ENCODE peak calls at places on chromosome 3, in ten cellular contexts. X, N, V, O, R, F, I, C, Y and E are unnamed samples.

GRCh38 chr3:122572940-122573412 is 4.5 kb upstream of the PARP15 start:
- DNase-seq in F (peak), C (no peak), V (peak), O (no peak), N (peak), X (no peak), Y (no peak), I (peak), R (peak), E (no peak)

GRCh38 chr3:13818919-13819318 is 61.0 kb downstream of the WNT7A start:
- DNase-seq in F (no peak), C (no peak), X (no peak), N (no peak), I (no peak), R (no peak), V (no peak), O (no peak), Y (no peak), E (no peak)

GRCh38 chr3:98333989-98334606 is 19.6 kb upstream of the OR5K4 start:
- DNase-seq in O (no peak), N (no peak), Y (no peak), X (no peak), V (no peak), F (no peak), R (no peak), I (no peak), C (no peak), E (peak)

GRCh38 chr3:158743280-158743663 is 11.0 kb upstream of the RARRES1 start:
- DNase-seq in R (no peak), F (no peak), X (no peak), V (no peak), O (no peak), C (no peak), I (no peak), Y (no peak), N (no peak), E (no peak)

GRCh38 chr3:160778480-160778879 is 22.4 kb downstream of the PPM1L start:
- DNase-seq in V (no peak), F (no peak), N (no peak), I (no peak), Y (no peak), R (no peak), C (no peak), X (no peak), O (no peak), E (no peak)

GRCh38 chr3:185242642-185243041 is 11.2 kb downstream of the EHHADH start:
- DNase-seq in X (no peak), C (no peak), Y (no peak), F (no peak), N (no peak), O (no peak), V (no peak), I (no peak), R (no peak), E (no peak)

GRCh38 chr3:83523470-83524073 is 1435.2 kb upstream of the CADM2 start:
- DNase-seq in N (no peak), F (peak), V (peak), X (no peak), C (no peak), R (peak), O (peak), Y (peak), I (peak), E (peak)

GRCh38 chr3:120705851-120706582 is 24.0 kb upstream of the HGD start:
- DNase-seq in V (no peak), R (no peak), F (no peak), N (no peak), X (no peak), C (no peak), I (no peak), O (no peak), Y (no peak), E (no peak)